ENCODE peak calls at places on chromosomes 13 and 19, in seven cellular contexts. R is IMR-90, U is H9, A is mesendoderm, I is H1, E is mesenchymal stem cell, V is trophoblast cell. H is an unnamed sample.

GRCh38 chr13:80237646-80238045 is 103.3 kb downstream of the SPRY2 start:
- DNase-seq in E (peak), I (no peak), R (peak), A (no peak), U (no peak), V (peak), H (no peak)

GRCh38 chr13:21673592-21674270 is 2.9 kb downstream of the FGF9 start:
- DNase-seq in R (peak), A (peak), U (peak), E (peak), I (no peak), V (peak), H (peak)

GRCh38 chr13:65592757-65593156 is 1637.4 kb downstream of the PCDH9 start:
- DNase-seq in U (no peak), V (no peak), I (no peak), A (no peak), R (peak), E (peak), H (no peak)

GRCh38 chr13:39777021-39777420 is 121.6 kb downstream of the COG6 start:
- DNase-seq in U (no peak), R (no peak), E (peak), A (peak), V (no peak), I (no peak), H (no peak)

GRCh38 chr19:4597975-4598671 is 38.6 kb upstream of the SEMA6B start:
- DNase-seq in V (no peak), A (peak), I (no peak), R (no peak), U (peak), E (peak), H (peak)

GRCh38 chr13:80598189-80598588 is 257.3 kb upstream of the SPRY2 start:
- DNase-seq in V (no peak), I (no peak), E (no peak), R (no peak), U (no peak), A (no peak), H (no peak)

GRCh38 chr13:50911937-50912624 is 2.5 kb downstream of the RNASEH2B start:
- DNase-seq in A (peak), R (peak), E (peak), U (peak), I (peak), V (peak), H (peak)

GRCh38 chr19:42006569-42006968 is 12.5 kb upstream of the ATP1A3 start:
- DNase-seq in A (no peak), I (no peak), E (no peak), U (no peak), V (no peak), R (no peak), H (no peak)

GRCh38 chr19:51311388-51312257 is at the start of gene IGLON5:
- DNase-seq in U (peak), I (no peak), E (no peak), V (no peak), A (peak), R (no peak), H (peak)

GRCh38 chr19:2207991-2208860 is 27.9 kb downstream of the PLEKHJ1 start:
- DNase-seq in R (peak), U (peak), I (no peak), V (peak), E (peak), A (peak), H (peak)

GRCh38 chr19:33799507-33799906 is 2.8 kb downstream of the KCTD15 start:
- DNase-seq in I (no peak), U (peak), V (no peak), A (peak), E (no peak), R (no peak), H (no peak)

GRCh38 chr13:75258159-75258782 is 223.7 kb downstream of the TBC1D4 start:
- DNase-seq in V (peak), U (no peak), R (peak), I (no peak), A (peak), E (peak), H (peak)

GRCh38 chr19:42301646-42302204 is at the start of gene PRR19:
- DNase-seq in I (no peak), A (peak), V (peak), R (no peak), U (no peak), E (no peak), H (no peak)

GRCh38 chr19:4149518-4150288 is 3.7 kb upstream of the CREB3L3 start:
- DNase-seq in R (no peak), A (no peak), V (no peak), I (no peak), E (no peak), U (no peak), H (no peak)

GRCh38 chr13:74444877-74445479 is 310.8 kb upstream of the KLF12 start:
- DNase-seq in A (no peak), V (no peak), I (no peak), R (peak), U (no peak), E (no peak), H (no peak)

GRCh38 chr13:97727991-97728390 is 225.5 kb upstream of the IPO5 start:
- DNase-seq in V (no peak), R (no peak), E (no peak), U (no peak), A (no peak), I (no peak), H (no peak)

GRCh38 chr19:18386543-18387251 is 739 bp downstream of the GDF15 start:
- DNase-seq in V (no peak), R (peak), A (peak), E (peak), I (no peak), U (no peak), H (no peak)

GRCh38 chr19:10701955-10702307 is 692 bp downstream of the QTRT1 start:
- DNase-seq in R (no peak), V (no peak), E (peak), U (peak), I (no peak), A (peak), H (peak)

GRCh38 chr19:55690109-55690768 is 15.2 kb downstream of the EPN1 start:
- DNase-seq in U (no peak), E (no peak), R (no peak), V (no peak), A (no peak), I (no peak), H (no peak)
- H3K23ac ChIP-seq in U (no peak), E (no peak), R (no peak), V (no peak), A (no peak), I (no peak), H (peak)

DNA sequence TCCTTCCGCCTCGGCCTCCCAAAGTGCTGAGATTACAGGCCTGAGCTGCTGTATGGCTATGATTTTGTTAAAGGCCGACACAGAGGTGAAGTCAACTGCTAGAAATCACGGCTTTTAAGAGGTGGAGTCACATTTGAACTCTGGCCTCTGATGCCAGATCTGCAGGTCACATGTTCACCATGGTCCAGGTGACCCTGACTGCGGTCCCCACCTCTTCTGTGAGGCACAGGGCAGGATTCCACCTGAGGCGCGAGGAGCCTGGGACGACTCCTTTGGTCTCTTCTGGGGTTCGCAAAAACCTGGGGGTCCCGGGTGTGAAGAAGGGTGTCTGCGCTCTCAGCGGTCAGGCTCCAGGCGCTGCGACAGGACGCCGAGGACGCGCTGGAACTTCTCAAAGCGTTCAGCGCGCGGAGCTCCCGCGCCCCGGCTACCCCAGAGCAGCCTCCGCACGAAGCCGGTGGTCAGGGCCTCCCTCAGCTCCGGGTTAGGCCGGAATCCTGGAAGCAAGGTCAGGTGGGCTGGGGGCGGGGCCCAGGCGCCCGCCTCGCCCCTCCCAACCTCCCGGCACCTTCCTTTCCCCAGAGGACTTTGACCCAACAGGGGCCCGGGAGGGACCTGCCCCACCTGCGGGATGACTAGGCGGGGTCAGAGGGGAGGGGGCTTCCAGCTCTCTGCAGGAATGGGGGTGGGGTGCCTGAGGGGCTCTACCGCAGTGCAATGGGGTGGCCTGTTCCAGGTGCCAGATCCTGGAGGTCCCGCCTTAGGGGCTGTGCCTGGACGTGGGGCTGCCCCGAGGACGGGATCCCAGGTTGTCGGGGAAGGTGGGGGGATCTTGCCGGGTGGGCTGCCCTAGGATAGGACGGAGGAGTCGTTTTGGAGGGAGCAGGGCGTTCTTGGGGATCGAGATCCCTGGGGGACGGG is 13.0 kb downstream of the TRIP10 start:
- DNase-seq in U (peak), V (no peak), E (no peak), I (no peak), R (no peak), A (peak), H (no peak)
- H2BK120ac ChIP-seq in U (no peak), V (no peak), E (no peak), I (no peak), R (no peak), A (no peak), H (no peak)

GRCh38 chr19:44745386-44745831 is 3.1 kb upstream of the BCL3 start:
- DNase-seq in V (peak), I (no peak), A (peak), R (peak), E (peak), U (peak), H (no peak)
- H2AK5ac ChIP-seq in V (no peak), I (peak), A (no peak), R (peak), E (peak), U (no peak), H (no peak)

GRCh38 chr13:109652536-109652935 is 133.8 kb downstream of the IRS2 start:
- DNase-seq in R (peak), A (no peak), U (no peak), V (no peak), I (no peak), E (peak), H (no peak)
- H3K23ac ChIP-seq in R (no peak), A (no peak), U (no peak), V (no peak), I (no peak), E (no peak), H (no peak)

GRCh38 chr13:102845630-102846260 is at the start of gene ERCC5:
- DNase-seq in A (peak), V (peak), R (peak), E (peak), I (peak), U (peak), H (peak)

GRCh38 chr13:102852556-102852955 is 6.7 kb downstream of the ERCC5 start:
- DNase-seq in V (no peak), I (no peak), A (no peak), E (no peak), U (no peak), R (no peak), H (no peak)

GRCh38 chr13:102847272-102848234 is 1.7 kb downstream of the ERCC5 start:
- DNase-seq in E (peak), U (no peak), A (peak), R (peak), I (no peak), V (peak), H (no peak)

GRCh38 chr13:102846261-102847015 is 606 bp downstream of the ERCC5 start:
- DNase-seq in V (peak), R (peak), A (peak), E (peak), U (peak), I (no peak), H (no peak)

DNA sequence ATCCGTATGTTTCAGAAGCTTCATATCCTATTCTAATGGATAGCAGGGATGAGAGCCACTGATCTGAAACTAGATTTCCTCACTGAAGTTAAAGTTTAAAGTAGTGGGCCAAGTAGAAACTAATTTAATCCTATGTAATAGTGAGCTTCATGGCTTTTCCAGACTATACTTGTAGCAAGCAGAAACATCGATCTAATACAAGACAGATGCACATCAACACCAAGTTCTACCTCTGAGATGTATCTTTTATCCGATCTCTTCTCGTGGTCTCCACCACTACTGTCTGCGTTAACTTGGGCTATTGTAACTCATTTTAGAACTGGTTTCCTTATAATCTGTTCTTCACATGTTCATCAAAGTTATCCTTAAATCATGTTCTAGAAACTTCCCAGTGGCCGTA is 3.1 kb downstream of the ERCC5 start:
- DNase-seq in I (no peak), E (no peak), R (no peak), U (no peak), V (no peak), A (no peak), H (no peak)
- H2BK120ac ChIP-seq in I (no peak), E (no peak), R (no peak), U (no peak), V (no peak), A (no peak), H (no peak)

DNA sequence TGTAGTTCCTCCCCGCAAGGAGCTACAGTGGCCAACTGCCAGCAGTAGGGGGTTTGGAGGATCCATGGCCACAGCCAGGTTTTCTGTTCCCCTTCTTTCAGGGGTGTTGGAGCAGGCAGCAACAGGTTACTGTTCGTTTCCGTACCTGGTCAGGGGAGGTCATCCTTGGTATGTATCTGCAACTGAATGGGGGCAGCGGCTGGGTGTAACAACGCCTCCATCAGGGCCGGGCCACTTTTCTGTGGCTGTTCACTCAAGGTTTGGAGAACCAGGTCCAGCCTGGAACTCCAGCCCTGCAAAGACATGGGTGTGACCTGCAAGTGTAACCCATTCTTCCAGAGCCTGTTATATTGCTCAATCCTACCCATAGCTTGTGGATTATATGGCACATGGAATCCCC is 732.3 kb upstream of the MIR17HG start:
- DNase-seq in I (no peak), V (no peak), A (no peak), U (no peak), E (no peak), R (no peak), H (no peak)
- H2AK5ac ChIP-seq in I (no peak), V (no peak), A (no peak), U (no peak), E (no peak), R (no peak), H (no peak)